ENCODE peak calls at places on chromosomes 7 and 10, in four cellular contexts. One of them, this sample, is unnamed.

GRCh38 chr10:75350791-75351190 is 50.8 kb downstream of the ZNF503 start:
- DNase-seq in GM20000: no peak
- DNase-seq in spleen: no peak
- DNase-seq in testis: no peak
- DNase-seq in this sample: no peak

GRCh38 chr10:125629758-125630376 is 53.1 kb downstream of the TEX36 start:
- DNase-seq in GM20000: peak; percentile 35
- DNase-seq in spleen: no peak
- DNase-seq in testis: no peak
- DNase-seq in this sample: no peak

GRCh38 chr10:131743190-131744151 is 157.3 kb upstream of the PPP2R2D start:
- DNase-seq in GM20000: peak; percentile 73
- DNase-seq in spleen: no peak
- DNase-seq in testis: no peak
- DNase-seq in this sample: no peak

GRCh38 chr7:33824911-33825459 is 80.4 kb upstream of the BMPER start:
- DNase-seq in GM20000: no peak
- DNase-seq in spleen: no peak
- DNase-seq in testis: no peak
- DNase-seq in this sample: no peak

GRCh38 chr7:21305455-21306235 is 122.2 kb upstream of the SP4 start:
- DNase-seq in GM20000: no peak
- DNase-seq in spleen: no peak
- DNase-seq in testis: no peak
- DNase-seq in this sample: no peak

GRCh38 chr7:21920931-21921330 is 24.8 kb downstream of the CDCA7L start:
- DNase-seq in GM20000: no peak
- DNase-seq in spleen: no peak
- DNase-seq in testis: no peak
- DNase-seq in this sample: no peak

GRCh38 chr10:54903770-54904169 is 102.7 kb upstream of the PCDH15 start:
- DNase-seq in GM20000: no peak
- DNase-seq in spleen: no peak
- DNase-seq in testis: no peak
- DNase-seq in this sample: no peak

GRCh38 chr10:122062831-122063674 is 74.1 kb downstream of the TACC2 start:
- DNase-seq in GM20000: no peak
- DNase-seq in spleen: peak; percentile 56
- DNase-seq in testis: peak; percentile 88
- DNase-seq in this sample: peak; percentile 44

GRCh38 chr10:124917939-124918830 is 23.7 kb upstream of the ZRANB1 start:
- DNase-seq in GM20000: no peak
- DNase-seq in spleen: no peak
- DNase-seq in testis: peak; percentile 37
- DNase-seq in this sample: no peak

GRCh38 chr7:156889089-156889488 is 3.9 kb downstream of the LMBR1 start:
- DNase-seq in GM20000: no peak
- DNase-seq in spleen: no peak
- DNase-seq in testis: no peak
- DNase-seq in this sample: no peak

GRCh38 chr7:2290877-2291276 is 23.4 kb downstream of the SNX8 start:
- DNase-seq in GM20000: no peak
- DNase-seq in spleen: no peak
- DNase-seq in testis: no peak
- DNase-seq in this sample: no peak

GRCh38 chr7:42677751-42678231 is 234.1 kb downstream of the C7orf25 start:
- DNase-seq in GM20000: no peak
- DNase-seq in spleen: no peak
- DNase-seq in testis: no peak
- DNase-seq in this sample: no peak

GRCh38 chr10:30980951-30981616 is 50.6 kb downstream of the ZNF438 start:
- DNase-seq in GM20000: no peak
- DNase-seq in spleen: no peak
- DNase-seq in testis: peak; percentile 87
- DNase-seq in this sample: no peak

GRCh38 chr7:142919656-142920055 is 13.9 kb downstream of the TRPV5 start:
- DNase-seq in GM20000: no peak
- DNase-seq in spleen: no peak
- DNase-seq in testis: no peak
- DNase-seq in this sample: no peak

GRCh38 chr10:61298194-61298593 is 155.0 kb downstream of the TMEM26 start:
- DNase-seq in GM20000: no peak
- DNase-seq in spleen: no peak
- DNase-seq in testis: no peak
- DNase-seq in this sample: no peak

GRCh38 chr7:10973942-10974716 is 457 bp downstream of the PHF14 start:
- DNase-seq in GM20000: peak; percentile 41
- DNase-seq in spleen: peak; percentile 89
- DNase-seq in testis: peak; percentile 48
- DNase-seq in this sample: peak; percentile 62

GRCh38 chr10:132643709-132644543 is 106.3 kb downstream of the INPP5A start:
- DNase-seq in GM20000: no peak
- DNase-seq in spleen: peak; percentile 71
- DNase-seq in testis: no peak
- DNase-seq in this sample: no peak

DNA sequence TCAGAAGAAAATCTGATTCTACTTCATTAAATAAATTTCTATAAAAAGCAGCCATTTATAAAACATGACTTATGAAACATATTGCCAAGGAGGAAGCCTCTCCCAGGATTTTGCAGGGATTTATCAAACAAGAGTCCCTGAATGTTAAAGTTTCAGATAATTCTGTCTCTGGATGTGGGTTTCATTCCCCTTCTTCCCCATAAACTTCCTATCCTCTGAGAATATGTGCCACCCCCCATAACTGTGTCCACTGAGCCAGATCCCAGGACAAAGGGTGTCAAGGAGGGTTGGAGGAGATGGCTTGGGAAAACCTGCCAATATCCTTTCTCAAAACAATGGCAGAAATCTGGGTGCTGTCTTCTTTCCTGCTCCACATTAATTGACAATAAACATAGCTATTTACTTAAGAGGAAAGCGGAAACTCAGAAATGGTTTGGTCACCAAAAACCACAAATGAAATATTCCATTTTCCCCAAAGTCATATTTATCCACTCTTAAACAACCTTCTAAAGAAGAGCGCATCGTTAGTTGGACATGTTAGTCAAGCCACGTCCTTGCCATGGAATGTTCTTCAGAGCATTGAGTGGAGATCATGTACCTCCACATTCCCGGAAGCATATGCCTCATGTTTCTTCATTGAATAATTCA is 54.3 kb upstream of the AKR1E2 start:
- DNase-seq in GM20000: no peak
- DNase-seq in spleen: no peak
- DNase-seq in testis: no peak
- DNase-seq in this sample: no peak
- TF ChIP-seq CTCF in GM20000: no peak
- TF ChIP-seq CTCF in spleen: no peak
- TF ChIP-seq CTCF in testis: no peak
- TF ChIP-seq CTCF in this sample: no peak

GRCh38 chr7:57424515-57425238 is 25.3 kb upstream of the ZNF716 start:
- DNase-seq in GM20000: no peak
- DNase-seq in spleen: no peak
- DNase-seq in testis: no peak
- DNase-seq in this sample: no peak

GRCh38 chr7:57425239-57425944 is 24.6 kb upstream of the ZNF716 start:
- DNase-seq in GM20000: no peak
- DNase-seq in spleen: no peak
- DNase-seq in testis: no peak
- DNase-seq in this sample: no peak

GRCh38 chr7:57426629-57427003 is 23.4 kb upstream of the ZNF716 start:
- DNase-seq in GM20000: no peak
- DNase-seq in spleen: no peak
- DNase-seq in testis: no peak
- DNase-seq in this sample: no peak

GRCh38 chr7:57425969-57426628 is 23.9 kb upstream of the ZNF716 start:
- DNase-seq in GM20000: no peak
- DNase-seq in spleen: no peak
- DNase-seq in testis: peak; percentile 61
- DNase-seq in this sample: no peak

DNA sequence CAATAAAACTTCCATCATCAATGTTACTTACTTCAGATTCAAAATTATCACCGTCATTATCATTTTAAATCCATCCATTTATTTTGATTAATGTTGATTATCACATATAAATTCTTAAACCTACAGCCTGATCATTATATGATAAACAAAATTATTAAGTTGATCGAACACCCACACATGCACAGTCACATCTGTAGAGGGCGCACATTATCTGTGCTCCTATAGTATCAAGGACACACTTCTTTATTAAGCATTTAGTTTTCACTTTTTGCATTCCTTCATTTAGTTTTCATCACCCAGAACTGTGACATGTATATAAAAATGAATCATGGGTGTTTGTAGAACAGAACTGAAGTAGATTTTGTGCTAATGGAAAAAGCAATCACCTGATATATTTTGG is 26.2 kb upstream of the ZNF716 start:
- DNase-seq in GM20000: no peak
- DNase-seq in spleen: no peak
- DNase-seq in testis: no peak
- DNase-seq in this sample: no peak
- TF ChIP-seq CTCF in GM20000: no peak
- TF ChIP-seq CTCF in spleen: no peak
- TF ChIP-seq CTCF in testis: no peak
- TF ChIP-seq CTCF in this sample: no peak

GRCh38 chr7:44131173-44132009 is 8.0 kb upstream of the POLD2 start:
- DNase-seq in GM20000: no peak
- DNase-seq in spleen: no peak
- DNase-seq in testis: no peak
- DNase-seq in this sample: no peak
- TF ChIP-seq CTCF in GM20000: peak; percentile 6
- TF ChIP-seq CTCF in spleen: no peak
- TF ChIP-seq CTCF in testis: no peak
- TF ChIP-seq CTCF in this sample: no peak

DNA sequence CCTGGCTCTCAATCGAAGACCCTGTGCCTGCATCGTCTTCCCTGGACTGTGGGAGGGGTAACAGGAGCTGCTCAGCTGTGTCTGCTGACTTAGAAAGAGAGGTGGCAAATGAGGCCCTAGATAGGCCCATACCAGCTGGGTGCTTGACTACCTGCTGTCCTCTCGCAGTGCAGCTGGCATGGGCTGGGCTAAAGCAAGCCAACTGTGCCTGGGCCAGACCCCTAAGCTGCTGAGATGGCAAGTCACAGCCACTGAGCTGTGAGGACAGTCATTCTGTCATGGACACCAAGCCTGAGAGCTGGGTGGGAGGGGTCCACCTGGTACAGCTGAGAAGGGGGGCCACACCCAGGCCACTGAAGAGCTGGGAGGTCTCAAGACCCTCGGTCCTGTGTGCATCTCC is 45.8 kb upstream of the AQP1 start:
- DNase-seq in GM20000: no peak
- DNase-seq in spleen: no peak
- DNase-seq in testis: no peak
- DNase-seq in this sample: no peak
- TF ChIP-seq CTCF in GM20000: no peak
- TF ChIP-seq CTCF in spleen: no peak
- TF ChIP-seq CTCF in testis: no peak
- TF ChIP-seq CTCF in this sample: no peak

GRCh38 chr10:5293691-5294550 is 70.8 kb upstream of the UCN3 start:
- DNase-seq in GM20000: peak; percentile 27
- DNase-seq in spleen: peak; percentile 87
- DNase-seq in testis: peak; percentile 72
- DNase-seq in this sample: peak; percentile 83
- TF ChIP-seq CTCF in GM20000: peak; percentile 37
- TF ChIP-seq CTCF in spleen: peak; percentile 46
- TF ChIP-seq CTCF in testis: peak; percentile 18
- TF ChIP-seq CTCF in this sample: no peak

DNA sequence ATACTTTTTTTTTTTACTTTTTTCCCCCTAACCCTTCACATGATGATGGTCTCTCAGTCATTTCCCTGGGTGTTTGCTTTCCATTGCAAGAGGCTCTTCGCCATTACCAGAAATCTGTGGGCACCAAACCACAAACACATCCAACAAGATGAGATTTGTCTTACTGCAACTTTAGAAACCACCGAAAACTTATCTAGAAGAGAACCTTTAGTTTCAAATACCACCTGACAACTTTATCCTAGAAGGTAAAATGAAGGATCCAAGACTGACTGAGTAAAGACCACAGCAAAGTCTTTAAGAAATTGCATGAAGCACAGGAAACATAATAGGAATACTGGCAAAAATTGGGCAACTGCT is 363.3 kb upstream of the MBL2 start:
- DNase-seq in GM20000: no peak
- DNase-seq in spleen: no peak
- DNase-seq in testis: no peak
- DNase-seq in this sample: no peak
- TF ChIP-seq CTCF in GM20000: no peak
- TF ChIP-seq CTCF in spleen: no peak
- TF ChIP-seq CTCF in testis: no peak
- TF ChIP-seq CTCF in this sample: no peak

GRCh38 chr7:18474944-18475343 is 20.6 kb upstream of the HDAC9 start:
- DNase-seq in GM20000: no peak
- DNase-seq in spleen: no peak
- DNase-seq in testis: no peak
- DNase-seq in this sample: no peak

GRCh38 chr7:18473119-18473518 is 22.4 kb upstream of the HDAC9 start:
- DNase-seq in GM20000: no peak
- DNase-seq in spleen: no peak
- DNase-seq in testis: no peak
- DNase-seq in this sample: no peak

GRCh38 chr7:18472161-18472483 is 23.4 kb upstream of the HDAC9 start:
- DNase-seq in GM20000: no peak
- DNase-seq in spleen: no peak
- DNase-seq in testis: no peak
- DNase-seq in this sample: no peak

GRCh38 chr7:18471476-18472160 is 23.9 kb upstream of the HDAC9 start:
- DNase-seq in GM20000: no peak
- DNase-seq in spleen: no peak
- DNase-seq in testis: no peak
- DNase-seq in this sample: no peak

DNA sequence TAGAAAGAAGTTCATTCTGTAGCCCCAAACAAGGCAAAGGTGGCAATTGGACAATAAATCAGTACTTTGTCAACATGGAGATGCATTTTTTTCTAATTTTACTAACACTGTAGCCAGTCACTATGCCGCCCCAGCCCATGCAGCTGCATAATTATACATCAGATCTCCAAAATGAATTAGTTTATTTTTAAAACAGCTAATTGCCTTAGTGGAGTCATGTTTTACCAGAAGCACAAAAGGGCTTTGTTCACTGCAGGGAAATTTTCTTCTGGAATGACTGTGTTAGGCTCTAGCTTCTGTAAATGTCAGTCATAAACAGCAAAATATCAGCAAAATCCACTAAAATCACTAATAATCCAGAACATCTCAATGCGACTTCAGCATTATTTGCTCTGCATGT is 20.1 kb upstream of the HDAC9 start:
- DNase-seq in GM20000: no peak
- DNase-seq in spleen: no peak
- DNase-seq in testis: no peak
- DNase-seq in this sample: no peak
- TF ChIP-seq CTCF in GM20000: no peak
- TF ChIP-seq CTCF in spleen: no peak
- TF ChIP-seq CTCF in testis: no peak
- TF ChIP-seq CTCF in this sample: no peak

This sample was measured in endothelial cell.